ENCODE peak calls at places on chromosomes 11 and 22, in six cellular contexts. E, P, Y, K, N and H are unnamed samples.

GRCh38 chr11:94861306-94861845 is 93.2 kb downstream of the AMOTL1 start:
- DNase-seq in E (no peak), P (no peak), Y (no peak), K (no peak), N (no peak), H (no peak)

GRCh38 chr11:127018683-127019279 is 18.2 kb upstream of the KIRREL3 start:
- DNase-seq in E (no peak), P (no peak), Y (no peak), K (no peak), N (no peak), H (no peak)

GRCh38 chr11:117816151-117816741 is 8.3 kb downstream of the FXYD2 start:
- DNase-seq in E (no peak), P (no peak), Y (no peak), K (peak; percentile 74), N (peak; percentile 50), H (no peak)

GRCh38 chr22:28986366-28986765 is 75.3 kb downstream of the C22orf31 start:
- DNase-seq in E (no peak), P (no peak), Y (no peak), K (no peak), N (peak; percentile 54), H (no peak)

GRCh38 chr11:105910095-105910715 is 111.8 kb downstream of the MSANTD4 start:
- DNase-seq in E (no peak), P (no peak), Y (no peak), K (no peak), N (peak; percentile 71), H (no peak)

GRCh38 chr11:74540270-74540669 is 46.7 kb upstream of the LIPT2 start:
- DNase-seq in E (no peak), P (no peak), Y (no peak), K (no peak), N (no peak), H (no peak)

GRCh38 chr22:19022755-19023154 is 86.7 kb upstream of the PRODH start:
- DNase-seq in E (no peak), P (no peak), Y (no peak), K (no peak), N (no peak), H (no peak)

GRCh38 chr11:10866893-10867331 is 9.1 kb upstream of the ZBED5 start:
- DNase-seq in E (no peak), P (no peak), Y (no peak), K (no peak), N (peak; percentile 66), H (peak; percentile 59)

GRCh38 chr22:28222976-28223375 is 303.9 kb upstream of the PITPNB start:
- DNase-seq in E (no peak), P (no peak), Y (no peak), K (no peak), N (no peak), H (no peak)

GRCh38 chr11:129696309-129696989 is 119.2 kb upstream of the TMEM45B start:
- DNase-seq in E (no peak), P (no peak), Y (no peak), K (no peak), N (no peak), H (no peak)

GRCh38 chr11:85628771-85629341 is 463 bp downstream of the TMEM126B start:
- DNase-seq in E (no peak), P (no peak), Y (no peak), K (no peak), N (no peak), H (no peak)

GRCh38 chr11:106031210-106031845 is 9.3 kb upstream of the MSANTD4 start:
- DNase-seq in E (no peak), P (no peak), Y (no peak), K (no peak), N (no peak), H (no peak)

GRCh38 chr11:33892906-33893594 is 1.2 kb upstream of the LMO2 start:
- DNase-seq in E (no peak), P (no peak), Y (no peak), K (no peak), N (no peak), H (no peak)

GRCh38 chr11:72736452-72737069 is 15.6 kb downstream of the ARAP1 start:
- DNase-seq in E (peak; percentile 56), P (no peak), Y (no peak), K (no peak), N (peak; percentile 39), H (peak; percentile 23)

GRCh38 chr11:63710476-63711217 is 29.3 kb downstream of the RTN3 start:
- DNase-seq in E (no peak), P (no peak), Y (no peak), K (no peak), N (peak; percentile 82), H (peak; percentile 14)

GRCh38 chr11:36455658-36456111 is 54.4 kb downstream of the TRAF6 start:
- DNase-seq in E (peak; percentile 89), P (no peak), Y (no peak), K (peak; percentile 94), N (peak; percentile 98), H (peak; percentile 17)

GRCh38 chr11:94127632-94128031 is 1.0 kb upstream of the PANX1 start:
- DNase-seq in E (no peak), P (no peak), Y (no peak), K (no peak), N (no peak), H (no peak)

GRCh38 chr11:123233280-123233977 is 38.4 kb upstream of the CLMP start:
- DNase-seq in E (no peak), P (no peak), Y (no peak), K (no peak), N (no peak), H (peak; percentile 64)

GRCh38 chr11:9144828-9145227 is 53.4 kb upstream of the SCUBE2 start:
- DNase-seq in E (no peak), P (no peak), Y (no peak), K (no peak), N (no peak), H (no peak)

GRCh38 chr22:45896153-45896951 is 80.6 kb downstream of the WNT7B start:
- DNase-seq in E (no peak), P (no peak), Y (peak; percentile 82), K (no peak), N (no peak), H (no peak)

GRCh38 chr11:33040127-33040861 is 922 bp downstream of the TCP11L1 start:
- DNase-seq in E (no peak), P (no peak), Y (no peak), K (no peak), N (peak; percentile 32), H (peak; percentile 32)

GRCh38 chr11:60315866-60316265 is 11.2 kb upstream of the MS4A6E start:
- DNase-seq in E (no peak), P (no peak), Y (no peak), K (no peak), N (no peak), H (no peak)

GRCh38 chr11:26992031-26992541 is 1.8 kb upstream of the FIBIN start:
- DNase-seq in E (no peak), P (no peak), Y (no peak), K (no peak), N (peak; percentile 96), H (peak; percentile 5)

GRCh38 chr22:33076368-33076767 is 18.2 kb upstream of the SYN3 start:
- DNase-seq in E (no peak), P (no peak), Y (no peak), K (no peak), N (no peak), H (no peak)

GRCh38 chr11:63610604-63611394 is 3.4 kb downstream of the PLAAT3 start:
- DNase-seq in E (peak; percentile 23), P (no peak), Y (no peak), K (no peak), N (no peak), H (no peak)

GRCh38 chr11:4891996-4892640 is 10.4 kb downstream of the OR51T1 start:
- DNase-seq in E (no peak), P (no peak), Y (no peak), K (no peak), N (peak; percentile 86), H (no peak)

GRCh38 chr11:14418801-14419417 is 59.9 kb upstream of the RRAS2 start:
- DNase-seq in E (no peak), P (no peak), Y (no peak), K (no peak), N (no peak), H (peak; percentile 48)
- H3K4me1 ChIP-seq in E (peaks cover 12% of the 10 kb centered on the region), P (peaks cover 53% of the 10 kb centered on the region), Y (no peaks in the 10 kb centered on the region), K (no peaks in the 10 kb centered on the region), N (peaks cover 38% of the 10 kb centered on the region), H (no peaks in the 10 kb centered on the region)

GRCh38 chr22:25232301-25232700 is 12.9 kb downstream of the CRYBB2 start:
- DNase-seq in E (no peak), P (no peak), Y (no peak), K (no peak), N (peak; percentile 3), H (no peak)

GRCh38 chr22:25235547-25236290 is 16.3 kb downstream of the CRYBB2 start:
- DNase-seq in E (peak; percentile 80), P (no peak), Y (peak; percentile 82), K (peak; percentile 60), N (peak; percentile 69), H (peak; percentile 79)

GRCh38 chr22:25237503-25237902 is 18.1 kb downstream of the CRYBB2 start:
- DNase-seq in E (no peak), P (no peak), Y (no peak), K (no peak), N (no peak), H (no peak)

DNA sequence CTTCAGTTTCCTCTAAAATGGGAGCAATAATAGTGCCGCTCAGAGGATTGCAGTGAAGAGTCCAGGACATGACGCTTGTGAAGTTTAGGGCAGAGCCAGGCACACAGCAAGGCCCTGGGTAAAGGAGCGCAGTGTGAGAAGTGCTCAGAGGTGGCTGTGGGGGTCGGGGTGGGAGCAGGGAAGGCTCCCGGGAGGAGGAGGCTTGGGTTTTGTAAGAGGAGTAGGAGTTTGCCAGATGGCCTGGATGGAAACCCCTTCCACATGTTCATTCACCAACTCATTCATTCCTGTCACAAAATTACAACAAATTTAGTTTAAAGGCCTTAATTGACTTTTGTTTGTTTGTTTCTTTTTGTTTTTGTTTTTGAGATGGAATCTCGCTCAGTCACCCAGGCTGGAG is 17.0 kb downstream of the CRYBB2 start:
- DNase-seq in E (no peak), P (no peak), Y (no peak), K (no peak), N (no peak), H (no peak)
- H3K4me1 ChIP-seq in E (no peaks in the 10 kb centered on the region), P (peaks cover 6% of the 10 kb centered on the region), Y (no peaks in the 10 kb centered on the region), K (no peaks in the 10 kb centered on the region), N (no peaks in the 10 kb centered on the region), H (no peaks in the 10 kb centered on the region)

GRCh38 chr11:96161271-96162089 is 181.5 kb downstream of the MAML2 start:
- DNase-seq in E (no peak), P (no peak), Y (no peak), K (no peak), N (peak; percentile 55), H (no peak)
- H3K4me1 ChIP-seq in E (peaks cover 13% of the 10 kb centered on the region), P (peaks cover 61% of the 10 kb centered on the region), Y (peaks cover 15% of the 10 kb centered on the region), K (no peaks in the 10 kb centered on the region), N (peaks cover 17% of the 10 kb centered on the region), H (no peaks in the 10 kb centered on the region)

GRCh38 chr22:26489447-26490036 is 5.9 kb downstream of the SRRD start:
- DNase-seq in E (no peak), P (no peak), Y (no peak), K (no peak), N (no peak), H (no peak)

GRCh38 chr22:26496456-26496855 is 12.8 kb downstream of the SRRD start:
- DNase-seq in E (no peak), P (no peak), Y (no peak), K (no peak), N (no peak), H (no peak)

GRCh38 chr22:26487996-26488395 is 4.3 kb downstream of the SRRD start:
- DNase-seq in E (no peak), P (no peak), Y (no peak), K (no peak), N (peak; percentile 4), H (no peak)

GRCh38 chr22:26494506-26494905 is 10.8 kb downstream of the SRRD start:
- DNase-seq in E (no peak), P (no peak), Y (no peak), K (no peak), N (no peak), H (no peak)

GRCh38 chr22:26492220-26492619 is 8.5 kb downstream of the SRRD start:
- DNase-seq in E (no peak), P (no peak), Y (no peak), K (no peak), N (no peak), H (no peak)
- H3K4me1 ChIP-seq in E (no peaks in the 10 kb centered on the region), P (no peaks in the 10 kb centered on the region), Y (no peaks in the 10 kb centered on the region), K (no peaks in the 10 kb centered on the region), N (no peaks in the 10 kb centered on the region), H (no peaks in the 10 kb centered on the region)